ENCODE peak calls at places on chromosomes 4 and X, in five cellular contexts. X is GM12878, W is K562, C is H1, V is HepG2. Q is an unnamed sample.
A peak's percentile ranks its signal among the peaks of the same experiment; 100 is the strongest.

GRCh38 chr4:78747328-78747946 is 28.7 kb upstream of the BMP2K start:
- DNase-seq in V (no peak), W (no peak), C (no peak), X (no peak), Q (no peak)

GRCh38 chrX:64850371-64851082 is 125.7 kb downstream of the ZC4H2 start:
- DNase-seq in V (no peak), X (no peak), W (no peak), C (no peak), Q (no peak)

GRCh38 chr4:121358473-121358872 is 22.3 kb downstream of the QRFPR start:
- DNase-seq in V (no peak), C (no peak), X (no peak), W (no peak), Q (peak; percentile 7)

GRCh38 chr4:153154010-153154975 is 50.0 kb upstream of the TRIM2 start:
- DNase-seq in W (no peak), X (no peak), V (no peak), C (no peak), Q (no peak)

GRCh38 chr4:144374065-144374464 is 233.5 kb upstream of the GYPA start:
- DNase-seq in X (peak; percentile 20), V (no peak), C (no peak), W (no peak), Q (no peak)

GRCh38 chr4:89129080-89129640 is 17.8 kb downstream of the TIGD2 start:
- DNase-seq in C (no peak), W (no peak), V (peak; percentile 46), X (no peak), Q (no peak)

GRCh38 chrX:155027509-155028066 is 944 bp downstream of the FUNDC2 start:
- DNase-seq in C (no peak), W (no peak), X (no peak), V (peak; percentile 11), Q (peak; percentile 23)

GRCh38 chr4:180560896-180561295 is 1682.3 kb upstream of the TENM3 start:
- DNase-seq in X (no peak), W (no peak), C (no peak), V (no peak), Q (no peak)

GRCh38 chrX:20218809-20219505 is 47.8 kb downstream of the RPS6KA3 start:
- DNase-seq in W (peak; percentile 13), V (no peak), C (no peak), X (no peak), Q (no peak)

GRCh38 chr4:151641167-151641566 is 119.6 kb downstream of the GATB start:
- DNase-seq in C (no peak), X (no peak), V (peak; percentile 3), W (no peak), Q (no peak)

GRCh38 chr4:110196871-110197420 is 1.5 kb downstream of the ELOVL6 start:
- DNase-seq in C (no peak), V (no peak), X (no peak), W (no peak), Q (no peak)
- TF ChIP-seq POLR2A in C (no peak), V (peak; percentile 6), X (peak; percentile 65), W (no peak), Q (no peak)

GRCh38 chr4:6418193-6418755 is 54.1 kb downstream of the PPP2R2C start:
- DNase-seq in X (no peak), C (no peak), W (no peak), V (no peak), Q (no peak)

GRCh38 chr4:6420036-6420435 is 52.4 kb downstream of the PPP2R2C start:
- DNase-seq in W (no peak), V (no peak), C (no peak), X (no peak), Q (no peak)

GRCh38 chr4:6420972-6421371 is 51.4 kb downstream of the PPP2R2C start:
- DNase-seq in X (no peak), C (no peak), V (no peak), W (peak; percentile 42), Q (no peak)

GRCh38 chr4:6421397-6421796 is 51.0 kb downstream of the PPP2R2C start:
- DNase-seq in V (no peak), W (no peak), X (no peak), C (no peak), Q (no peak)

GRCh38 chr4:6419452-6420028 is 52.9 kb downstream of the PPP2R2C start:
- DNase-seq in V (no peak), C (no peak), X (no peak), W (no peak), Q (no peak)
- TF ChIP-seq SRF in V (no peak), C (no peak), X (no peak), W (peak; percentile 73), Q (no peak)

DNA sequence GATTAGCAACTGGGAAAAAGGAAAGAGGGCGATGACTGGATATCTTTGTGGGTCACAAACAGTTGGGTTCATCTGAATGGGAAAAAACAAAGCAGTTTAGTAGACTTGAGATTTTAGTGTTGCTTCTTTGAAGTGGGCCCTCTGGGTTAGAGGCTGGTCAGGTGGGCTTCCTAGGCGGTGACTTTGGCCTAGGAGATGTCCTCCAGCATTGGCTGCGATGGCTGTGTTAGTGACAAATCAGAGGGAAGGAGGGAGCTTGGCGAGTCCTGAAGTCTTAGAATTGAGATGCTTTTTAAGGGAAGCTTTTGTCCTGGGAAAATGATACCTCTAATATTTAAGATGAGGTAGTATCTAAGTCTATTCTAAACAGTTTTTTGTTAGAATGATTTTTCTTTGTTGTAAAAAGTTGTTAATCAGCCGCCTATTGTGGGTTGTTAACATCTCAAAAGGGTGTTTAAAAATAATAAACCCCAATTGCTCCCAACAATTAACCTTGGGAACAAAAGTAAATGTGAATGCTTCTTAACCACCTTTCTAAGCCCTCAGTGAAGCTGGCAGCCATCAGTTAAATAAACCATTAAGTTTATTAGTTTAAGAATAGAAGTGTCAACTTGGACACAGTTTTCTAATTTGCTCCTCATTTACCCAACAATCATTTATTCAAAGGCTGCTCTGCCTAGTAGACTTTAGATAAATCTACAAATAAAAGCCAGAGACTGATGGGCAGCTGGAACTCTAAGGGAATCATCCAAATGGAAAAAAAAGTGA is 31.7 kb downstream of the DLG3 start:
- DNase-seq in V (no peak), C (no peak), X (no peak), W (no peak), Q (no peak)
- H3K27ac ChIP-seq in V (no peak overlapping the region), C (peak overlapping the region; percentile 25), X (no peak overlapping the region), W (no peak overlapping the region), Q (peak overlapping the region; percentile 27)

GRCh38 chrX:133995759-133996158 is 10.4 kb upstream of the GPC3 start:
- DNase-seq in C (no peak), V (no peak), W (no peak), X (no peak), Q (no peak)

GRCh38 chrX:134002921-134003615 is 17.7 kb upstream of the GPC3 start:
- DNase-seq in W (no peak), C (no peak), V (no peak), X (no peak), Q (no peak)

GRCh38 chrX:133999013-133999705 is 13.8 kb upstream of the GPC3 start:
- DNase-seq in W (no peak), X (no peak), V (no peak), C (no peak), Q (no peak)

GRCh38 chrX:134004038-134004437 is 18.6 kb upstream of the GPC3 start:
- DNase-seq in W (no peak), C (no peak), V (no peak), X (no peak), Q (no peak)

GRCh38 chrX:134000260-134001245 is 15.2 kb upstream of the GPC3 start:
- DNase-seq in W (no peak), X (no peak), V (no peak), C (no peak), Q (no peak)
- TF ChIP-seq POLR2A in W (no peak), X (no peak), V (no peak), C (no peak), Q (no peak)

DNA sequence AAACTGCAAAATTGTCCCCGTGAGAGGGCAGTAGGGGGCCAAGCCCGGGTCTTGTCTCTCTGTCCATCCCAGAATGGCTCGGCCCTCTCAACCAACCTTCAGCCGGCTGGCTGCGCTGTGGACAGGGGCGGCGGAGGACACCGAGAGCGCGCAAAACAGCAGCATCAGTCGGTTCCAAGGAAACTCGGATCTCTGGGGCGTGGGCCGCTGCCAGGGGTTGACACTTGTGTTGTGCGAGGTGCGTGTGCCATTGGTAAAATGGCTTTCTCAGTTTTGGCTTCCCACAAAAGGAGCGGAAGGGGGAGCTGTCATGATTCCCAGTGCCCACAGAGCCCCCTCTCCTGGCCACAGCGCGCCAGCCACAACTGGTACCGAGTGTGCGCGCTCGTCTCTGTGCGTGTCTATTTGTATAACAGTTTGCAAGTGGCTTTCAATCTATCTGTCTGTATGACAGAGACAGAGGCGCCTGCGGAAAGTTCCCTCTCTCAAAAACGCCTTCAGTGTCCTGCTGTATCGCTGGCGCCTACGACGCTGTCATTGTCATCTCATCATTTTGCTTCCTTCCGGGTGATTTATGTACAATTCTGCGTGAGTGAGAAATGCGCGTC is 1.9 kb downstream of the DKK2 start:
- DNase-seq in V (peak; percentile 16), W (no peak), X (no peak), C (no peak), Q (no peak)
- TF ChIP-seq SRF in V (no peak), W (no peak), X (no peak), C (no peak), Q (no peak)